ENCODE peak calls at places on chromosomes 3 and 15, in eight cellular contexts. One of them, this sample, is unnamed.

GRCh38 chr15:80068578-80068977 is 9.1 kb downstream of the ZFAND6 start:
- DNase-seq in PC-9: no peak
- DNase-seq in tibial nerve: no peak
- DNase-seq in GM23338: no peak
- DNase-seq in iPS DF 6.9: no peak
- DNase-seq in neuronal stem cell: no peak
- DNase-seq in ovary: no peak
- DNase-seq in NT2/D1: no peak
- DNase-seq in this sample: no peak

GRCh38 chr3:62467936-62468722 is 94.8 kb upstream of the FEZF2 start:
- DNase-seq in PC-9: no peak
- DNase-seq in tibial nerve: no peak
- DNase-seq in GM23338: no peak
- DNase-seq in iPS DF 6.9: no peak
- DNase-seq in neuronal stem cell: no peak
- DNase-seq in ovary: no peak
- DNase-seq in NT2/D1: no peak
- DNase-seq in this sample: no peak

GRCh38 chr15:39270221-39270835 is 310.6 kb upstream of the THBS1 start:
- DNase-seq in PC-9: no peak
- DNase-seq in tibial nerve: no peak
- DNase-seq in GM23338: no peak
- DNase-seq in iPS DF 6.9: no peak
- DNase-seq in neuronal stem cell: no peak
- DNase-seq in ovary: no peak
- DNase-seq in NT2/D1: no peak
- DNase-seq in this sample: no peak

GRCh38 chr3:141865101-141865500 is 11.3 kb upstream of the ATP1B3 start:
- DNase-seq in PC-9: no peak
- DNase-seq in tibial nerve: no peak
- DNase-seq in GM23338: no peak
- DNase-seq in iPS DF 6.9: no peak
- DNase-seq in neuronal stem cell: no peak
- DNase-seq in ovary: no peak
- DNase-seq in NT2/D1: no peak
- DNase-seq in this sample: no peak

GRCh38 chr15:96487245-96487644 is 156.7 kb downstream of the NR2F2 start:
- DNase-seq in PC-9: no peak
- DNase-seq in tibial nerve: no peak
- DNase-seq in GM23338: no peak
- DNase-seq in iPS DF 6.9: no peak
- DNase-seq in neuronal stem cell: no peak
- DNase-seq in ovary: no peak
- DNase-seq in NT2/D1: no peak
- DNase-seq in this sample: no peak

GRCh38 chr3:190865828-190866227 is 3.3 kb upstream of the GMNC start:
- DNase-seq in PC-9: no peak
- DNase-seq in tibial nerve: no peak
- DNase-seq in GM23338: peak; percentile 46
- DNase-seq in iPS DF 6.9: no peak
- DNase-seq in neuronal stem cell: no peak
- DNase-seq in ovary: no peak
- DNase-seq in NT2/D1: no peak
- DNase-seq in this sample: no peak

GRCh38 chr3:51937014-51937413 is 4.7 kb downstream of the RRP9 start:
- DNase-seq in PC-9: no peak
- DNase-seq in tibial nerve: no peak
- DNase-seq in GM23338: no peak
- DNase-seq in iPS DF 6.9: no peak
- DNase-seq in neuronal stem cell: no peak
- DNase-seq in ovary: no peak
- DNase-seq in NT2/D1: no peak
- DNase-seq in this sample: peak; percentile 62

GRCh38 chr3:19348929-19349564 is 200.7 kb downstream of the KCNH8 start:
- DNase-seq in PC-9: no peak
- DNase-seq in tibial nerve: no peak
- DNase-seq in GM23338: peak; percentile 61
- DNase-seq in iPS DF 6.9: peak; percentile 16
- DNase-seq in neuronal stem cell: no peak
- DNase-seq in ovary: no peak
- DNase-seq in NT2/D1: peak; percentile 13
- DNase-seq in this sample: no peak

GRCh38 chr15:57510647-57511046 is 81.1 kb upstream of the MYZAP start:
- DNase-seq in PC-9: no peak
- DNase-seq in tibial nerve: no peak
- DNase-seq in GM23338: no peak
- DNase-seq in iPS DF 6.9: no peak
- DNase-seq in neuronal stem cell: no peak
- DNase-seq in ovary: no peak
- DNase-seq in NT2/D1: no peak
- DNase-seq in this sample: no peak

GRCh38 chr3:113231827-113232253 is 20.5 kb downstream of the BOC start:
- DNase-seq in PC-9: peak; percentile 76
- DNase-seq in tibial nerve: no peak
- DNase-seq in GM23338: peak; percentile 23
- DNase-seq in iPS DF 6.9: no peak
- DNase-seq in neuronal stem cell: no peak
- DNase-seq in ovary: no peak
- DNase-seq in NT2/D1: peak; percentile 74
- DNase-seq in this sample: no peak

GRCh38 chr3:113233497-113233896 is 22.1 kb downstream of the BOC start:
- DNase-seq in PC-9: no peak
- DNase-seq in tibial nerve: no peak
- DNase-seq in GM23338: no peak
- DNase-seq in iPS DF 6.9: no peak
- DNase-seq in neuronal stem cell: no peak
- DNase-seq in ovary: no peak
- DNase-seq in NT2/D1: no peak
- DNase-seq in this sample: no peak

GRCh38 chr3:113234028-113234427 is 22.7 kb downstream of the BOC start:
- DNase-seq in PC-9: no peak
- DNase-seq in tibial nerve: no peak
- DNase-seq in GM23338: no peak
- DNase-seq in iPS DF 6.9: no peak
- DNase-seq in neuronal stem cell: no peak
- DNase-seq in ovary: no peak
- DNase-seq in NT2/D1: no peak
- DNase-seq in this sample: no peak

GRCh38 chr3:113231391-113231790 is 20.0 kb downstream of the BOC start:
- DNase-seq in PC-9: no peak
- DNase-seq in tibial nerve: no peak
- DNase-seq in GM23338: no peak
- DNase-seq in iPS DF 6.9: no peak
- DNase-seq in neuronal stem cell: no peak
- DNase-seq in ovary: no peak
- DNase-seq in NT2/D1: no peak
- DNase-seq in this sample: no peak

DNA sequence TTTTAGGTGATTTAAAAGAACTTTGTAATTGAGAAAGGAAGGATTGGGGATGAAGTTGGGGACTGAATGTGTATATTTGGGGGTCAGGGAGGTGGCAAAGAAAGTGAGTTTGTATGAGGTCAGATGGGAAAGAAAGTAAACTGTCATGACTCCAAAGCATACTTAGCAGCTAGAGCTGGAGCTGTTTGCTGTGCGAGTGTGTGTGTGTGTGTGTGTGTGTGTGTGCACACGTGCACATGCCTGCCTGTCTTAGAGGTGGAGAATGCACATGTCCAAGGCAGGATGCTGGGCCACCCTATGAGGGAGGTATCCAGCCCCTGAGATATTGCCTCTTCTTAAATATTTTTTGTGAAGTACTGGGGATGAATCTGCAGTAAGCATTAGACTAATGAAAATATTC is 21.0 kb downstream of the BOC start:
- DNase-seq in PC-9: no peak
- DNase-seq in tibial nerve: no peak
- DNase-seq in GM23338: no peak
- DNase-seq in iPS DF 6.9: no peak
- DNase-seq in neuronal stem cell: no peak
- DNase-seq in ovary: no peak
- DNase-seq in NT2/D1: no peak
- DNase-seq in this sample: no peak
- H3K4me1 ChIP-seq in PC-9: peaks cover 10% of the 10 kb centered on the region
- H3K4me1 ChIP-seq in tibial nerve: no peaks in the 10 kb centered on the region
- H3K4me1 ChIP-seq in GM23338: peaks cover 11% of the 10 kb centered on the region
- H3K4me1 ChIP-seq in iPS DF 6.9: peaks cover 1% of the 10 kb centered on the region
- H3K4me1 ChIP-seq in neuronal stem cell: peaks cover 16% of the 10 kb centered on the region
- H3K4me1 ChIP-seq in ovary: peaks cover 13% of the 10 kb centered on the region
- H3K4me1 ChIP-seq in NT2/D1: peaks cover 7% of the 10 kb centered on the region
- H3K4me1 ChIP-seq in this sample: no peaks in the 10 kb centered on the region

GRCh38 chr3:65829228-65829627 is 209.5 kb downstream of the MAGI1 start:
- DNase-seq in PC-9: no peak
- DNase-seq in tibial nerve: no peak
- DNase-seq in GM23338: no peak
- DNase-seq in iPS DF 6.9: no peak
- DNase-seq in neuronal stem cell: no peak
- DNase-seq in ovary: no peak
- DNase-seq in NT2/D1: no peak
- DNase-seq in this sample: no peak

GRCh38 chr3:65830948-65831732 is 207.6 kb downstream of the MAGI1 start:
- DNase-seq in PC-9: no peak
- DNase-seq in tibial nerve: no peak
- DNase-seq in GM23338: no peak
- DNase-seq in iPS DF 6.9: no peak
- DNase-seq in neuronal stem cell: no peak
- DNase-seq in ovary: no peak
- DNase-seq in NT2/D1: no peak
- DNase-seq in this sample: no peak

GRCh38 chr3:65833761-65834505 is 204.8 kb downstream of the MAGI1 start:
- DNase-seq in PC-9: no peak
- DNase-seq in tibial nerve: no peak
- DNase-seq in GM23338: no peak
- DNase-seq in iPS DF 6.9: no peak
- DNase-seq in neuronal stem cell: no peak
- DNase-seq in ovary: no peak
- DNase-seq in NT2/D1: no peak
- DNase-seq in this sample: no peak

GRCh38 chr3:65828706-65829105 is 210.0 kb downstream of the MAGI1 start:
- DNase-seq in PC-9: no peak
- DNase-seq in tibial nerve: no peak
- DNase-seq in GM23338: peak; percentile 47
- DNase-seq in iPS DF 6.9: no peak
- DNase-seq in neuronal stem cell: no peak
- DNase-seq in ovary: no peak
- DNase-seq in NT2/D1: peak; percentile 15
- DNase-seq in this sample: no peak

DNA sequence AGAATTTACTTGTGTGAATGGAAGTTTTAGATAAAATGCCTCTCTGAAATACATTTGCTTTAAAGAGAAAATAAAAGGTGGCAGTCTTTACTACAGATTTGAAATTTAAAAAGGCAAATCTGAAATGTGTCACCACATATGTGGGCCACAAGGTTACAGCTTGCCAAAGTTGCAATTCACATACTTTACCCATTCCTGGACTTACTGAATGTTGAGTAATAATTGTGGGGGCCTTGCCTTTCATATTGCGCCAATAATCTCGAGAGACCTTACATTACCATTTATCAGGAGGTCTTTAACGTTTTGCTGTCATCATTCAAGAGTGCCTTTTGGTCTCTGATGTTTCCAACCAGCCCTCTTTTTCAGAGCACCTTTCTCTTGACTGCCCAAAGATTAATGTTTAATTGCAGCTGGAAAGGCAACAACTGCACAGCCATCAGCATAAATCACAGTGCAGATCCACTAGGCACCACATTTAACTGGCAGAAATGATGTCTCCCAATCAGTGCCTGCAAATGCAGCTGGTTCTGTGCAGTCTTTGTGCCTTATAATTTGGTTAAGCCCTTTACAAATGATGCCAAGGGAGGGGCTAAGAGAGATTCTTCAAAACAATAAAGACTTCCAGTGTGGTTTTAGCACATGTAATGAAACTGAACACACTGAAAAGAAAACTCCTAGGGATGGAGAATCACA is 206.8 kb downstream of the MAGI1 start:
- DNase-seq in PC-9: no peak
- DNase-seq in tibial nerve: no peak
- DNase-seq in GM23338: no peak
- DNase-seq in iPS DF 6.9: no peak
- DNase-seq in neuronal stem cell: no peak
- DNase-seq in ovary: no peak
- DNase-seq in NT2/D1: no peak
- DNase-seq in this sample: no peak
- H3K4me1 ChIP-seq in PC-9: peaks cover 26% of the 10 kb centered on the region
- H3K4me1 ChIP-seq in tibial nerve: no peaks in the 10 kb centered on the region
- H3K4me1 ChIP-seq in GM23338: peaks cover 30% of the 10 kb centered on the region
- H3K4me1 ChIP-seq in iPS DF 6.9: peaks cover 2% of the 10 kb centered on the region
- H3K4me1 ChIP-seq in neuronal stem cell: peaks cover 5% of the 10 kb centered on the region
- H3K4me1 ChIP-seq in ovary: no peaks in the 10 kb centered on the region
- H3K4me1 ChIP-seq in NT2/D1: no peaks in the 10 kb centered on the region
- H3K4me1 ChIP-seq in this sample: no peaks in the 10 kb centered on the region

GRCh38 chr15:42338500-42338899 is 20.8 kb upstream of the CAPN3 start:
- DNase-seq in PC-9: no peak
- DNase-seq in tibial nerve: no peak
- DNase-seq in GM23338: no peak
- DNase-seq in iPS DF 6.9: no peak
- DNase-seq in neuronal stem cell: no peak
- DNase-seq in ovary: no peak
- DNase-seq in NT2/D1: no peak
- DNase-seq in this sample: no peak
- H3K4me1 ChIP-seq in PC-9: no peaks in the 10 kb centered on the region
- H3K4me1 ChIP-seq in tibial nerve: no peaks in the 10 kb centered on the region
- H3K4me1 ChIP-seq in GM23338: no peaks in the 10 kb centered on the region
- H3K4me1 ChIP-seq in iPS DF 6.9: no peaks in the 10 kb centered on the region
- H3K4me1 ChIP-seq in neuronal stem cell: no peaks in the 10 kb centered on the region
- H3K4me1 ChIP-seq in ovary: no peaks in the 10 kb centered on the region
- H3K4me1 ChIP-seq in NT2/D1: no peaks in the 10 kb centered on the region
- H3K4me1 ChIP-seq in this sample: no peaks in the 10 kb centered on the region

DNA sequence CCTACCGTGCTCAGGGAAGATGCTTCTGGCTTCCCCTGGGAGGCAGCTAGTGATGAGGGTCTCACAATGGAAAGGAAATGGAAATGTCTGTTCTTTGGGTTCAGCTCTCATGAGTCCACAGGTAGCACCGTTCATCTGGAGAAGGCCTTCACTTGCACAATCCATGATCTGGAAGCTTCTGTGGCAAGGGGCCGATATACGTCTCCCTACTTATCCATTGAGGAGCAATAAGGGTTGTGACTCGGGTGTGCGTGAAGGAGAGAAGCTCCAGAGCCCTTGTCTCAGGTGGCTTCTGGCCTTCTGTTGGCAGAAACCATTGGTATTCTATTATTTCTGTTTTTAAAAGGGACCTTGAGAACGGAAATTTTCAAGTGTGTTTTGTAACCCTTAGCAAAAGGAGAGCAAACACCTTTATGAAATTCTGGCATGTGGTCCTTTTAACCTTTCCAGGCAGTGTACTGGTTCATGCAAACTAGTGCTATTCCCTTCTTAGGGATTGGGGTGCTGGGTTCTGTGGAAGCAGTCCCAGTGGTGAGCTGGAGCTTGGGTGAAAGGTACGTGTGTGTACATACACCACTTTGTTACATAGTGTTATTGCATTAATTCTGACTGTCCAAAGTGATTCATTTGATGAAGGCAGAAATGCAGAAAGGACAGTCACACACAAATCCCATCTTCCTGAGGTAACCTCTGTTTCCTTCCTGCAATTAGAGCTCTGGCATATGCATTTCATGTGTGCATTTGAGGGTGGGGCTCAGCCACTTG is 32.5 kb downstream of the KLF13 start:
- DNase-seq in PC-9: no peak
- DNase-seq in tibial nerve: no peak
- DNase-seq in GM23338: no peak
- DNase-seq in iPS DF 6.9: no peak
- DNase-seq in neuronal stem cell: no peak
- DNase-seq in ovary: no peak
- DNase-seq in NT2/D1: no peak
- DNase-seq in this sample: no peak
- H3K4me1 ChIP-seq in PC-9: no peaks in the 10 kb centered on the region
- H3K4me1 ChIP-seq in tibial nerve: peaks cover 96% of the 10 kb centered on the region
- H3K4me1 ChIP-seq in GM23338: peaks cover 40% of the 10 kb centered on the region
- H3K4me1 ChIP-seq in iPS DF 6.9: peaks cover 11% of the 10 kb centered on the region
- H3K4me1 ChIP-seq in neuronal stem cell: peaks cover 11% of the 10 kb centered on the region
- H3K4me1 ChIP-seq in ovary: peaks cover 11% of the 10 kb centered on the region
- H3K4me1 ChIP-seq in NT2/D1: peaks cover 18% of the 10 kb centered on the region
- H3K4me1 ChIP-seq in this sample: peaks cover 79% of the 10 kb centered on the region